ENCODE peak calls at places on chromosome 22, in five cellular contexts. A, I, Z, J and T are unnamed samples.

GRCh38 chr22:46788426-46789168 is 26.1 kb downstream of the TBC1D22A start:
- DNase-seq in A (no peak), I (no peak), Z (no peak), J (no peak), T (no peak)

GRCh38 chr22:26592368-26593015 is 2.6 kb upstream of the TPST2 start:
- DNase-seq in A (peak; percentile 65), I (peak; percentile 24), Z (no peak), J (no peak), T (no peak)

GRCh38 chr22:33853200-33854097 is 66.8 kb downstream of the LARGE1 start:
- DNase-seq in A (peak; percentile 90), I (no peak), Z (peak; percentile 64), J (peak; percentile 77), T (peak; percentile 31)

GRCh38 chr22:36344106-36344827 is 43.5 kb downstream of the MYH9 start:
- DNase-seq in A (no peak), I (no peak), Z (no peak), J (no peak), T (no peak)

GRCh38 chr22:38824587-38824986 is 19.2 kb downstream of the NPTXR start:
- DNase-seq in A (peak; percentile 78), I (no peak), Z (no peak), J (peak; percentile 66), T (peak; percentile 30)

GRCh38 chr22:21446128-21446826 is 20.9 kb upstream of the TMEM191C start:
- DNase-seq in A (no peak), I (no peak), Z (no peak), J (no peak), T (no peak)

GRCh38 chr22:49616356-49617231 is 211.1 kb downstream of the BRD1 start:
- DNase-seq in A (no peak), I (no peak), Z (no peak), J (no peak), T (no peak)

GRCh38 chr22:48490513-48491411 is 1336.9 kb downstream of the BRD1 start:
- DNase-seq in A (no peak), I (no peak), Z (no peak), J (no peak), T (no peak)

GRCh38 chr22:50732681-50733080 is 5.3 kb upstream of the ACR start:
- DNase-seq in A (no peak), I (no peak), Z (no peak), J (no peak), T (no peak)

GRCh38 chr22:17191163-17191562 is 28.1 kb downstream of the ADA2 start:
- DNase-seq in A (no peak), I (no peak), Z (no peak), J (no peak), T (no peak)

GRCh38 chr22:49600891-49601431 is 226.7 kb downstream of the BRD1 start:
- DNase-seq in A (peak; percentile 37), I (no peak), Z (no peak), J (no peak), T (no peak)

GRCh38 chr22:32331918-32332725 is 25.5 kb upstream of the RFPL3 start:
- DNase-seq in A (no peak), I (no peak), Z (no peak), J (peak; percentile 9), T (no peak)

GRCh38 chr22:49490692-49491091 is 337.0 kb downstream of the BRD1 start:
- DNase-seq in A (peak; percentile 68), I (no peak), Z (no peak), J (no peak), T (no peak)

GRCh38 chr22:39177791-39178190 is 25.3 kb upstream of the CBX7 start:
- DNase-seq in A (no peak), I (no peak), Z (no peak), J (no peak), T (no peak)

GRCh38 chr22:50196256-50196655 is 4.6 kb upstream of the SELENOO start:
- DNase-seq in A (no peak), I (no peak), Z (no peak), J (no peak), T (no peak)

GRCh38 chr22:27507066-27507715 is 294.4 kb downstream of the MN1 start:
- DNase-seq in A (no peak), I (no peak), Z (no peak), J (no peak), T (no peak)

GRCh38 chr22:50185384-50186087 is at the start of gene TRABD:
- DNase-seq in A (peak; percentile 90), I (peak; percentile 81), Z (peak; percentile 99), J (peak; percentile 90), T (peak; percentile 52)

GRCh38 chr22:38886333-38886732 is 14.3 kb upstream of the CBX6 start:
- DNase-seq in A (no peak), I (no peak), Z (no peak), J (no peak), T (no peak)

GRCh38 chr22:47248925-47249324 is 486.5 kb downstream of the TBC1D22A start:
- DNase-seq in A (no peak), I (no peak), Z (no peak), J (no peak), T (no peak)

GRCh38 chr22:22892096-22893052 is 4.8 kb downstream of the IGLL5 start:
- DNase-seq in A (no peak), I (no peak), Z (no peak), J (no peak), T (no peak)

GRCh38 chr22:46547179-46547882 is 9.9 kb upstream of the CELSR1 start:
- DNase-seq in A (no peak), I (no peak), Z (no peak), J (no peak), T (no peak)

GRCh38 chr22:37674248-37674647 is 1.2 kb upstream of the LGALS1 start:
- DNase-seq in A (no peak), I (no peak), Z (no peak), J (no peak), T (no peak)
- H3K4me3 ChIP-seq in A (no peak overlapping the region), I (no peak overlapping the region), Z (no peak overlapping the region), J (no peak overlapping the region), T (no peak overlapping the region)

DNA sequence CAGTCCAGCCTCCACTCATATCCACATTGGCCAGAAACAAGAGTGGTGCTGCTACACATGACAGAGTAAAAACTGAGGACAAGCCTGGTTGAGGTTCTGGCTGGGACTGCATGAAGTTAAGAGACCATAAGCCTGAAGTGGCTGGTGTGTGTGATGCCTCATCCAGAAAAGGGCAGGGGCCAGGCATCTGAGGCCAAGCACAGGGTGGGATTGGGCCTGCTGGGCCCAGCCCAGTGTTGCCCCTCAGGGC is 25.3 kb downstream of the ARVCF start:
- DNase-seq in A (no peak), I (no peak), Z (no peak), J (no peak), T (no peak)
- H3K4me3 ChIP-seq in A (no peak overlapping the region), I (no peak overlapping the region), Z (no peak overlapping the region), J (no peak overlapping the region), T (no peak overlapping the region)

DNA sequence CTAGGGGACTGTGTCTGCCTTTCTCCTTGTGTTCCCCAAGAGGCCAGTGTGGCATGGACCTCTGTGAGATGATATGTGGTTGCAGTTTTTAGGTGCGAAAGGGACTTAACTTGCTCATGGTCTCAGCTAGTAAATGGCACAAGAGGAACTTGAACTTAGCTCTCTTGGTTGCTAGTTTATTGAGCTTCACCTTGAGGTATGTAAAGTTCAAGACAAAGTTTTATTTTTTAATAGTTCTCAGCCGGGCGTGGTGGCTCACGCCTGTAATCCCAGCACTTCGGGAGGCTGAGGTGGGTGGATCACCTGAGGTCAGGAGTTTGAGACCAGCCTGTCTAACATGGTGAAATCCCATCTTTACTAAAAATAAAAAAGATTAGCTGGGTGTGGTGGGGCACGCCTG is 71.6 kb upstream of the SUSD2 start:
- DNase-seq in A (no peak), I (no peak), Z (no peak), J (no peak), T (no peak)
- H3K4me3 ChIP-seq in A (no peak overlapping the region), I (no peak overlapping the region), Z (no peak overlapping the region), J (no peak overlapping the region), T (no peak overlapping the region)

GRCh38 chr22:43477966-43478365 is 66.2 kb downstream of the MPPED1 start:
- DNase-seq in A (no peak), I (no peak), Z (no peak), J (no peak), T (no peak)
- H3K4me3 ChIP-seq in A (no peak overlapping the region), I (no peak overlapping the region), Z (no peak overlapping the region), J (no peak overlapping the region), T (no peak overlapping the region)

GRCh38 chr22:45407793-45408192 is 5.6 kb downstream of the SMC1B start:
- DNase-seq in A (no peak), I (no peak), Z (no peak), J (no peak), T (no peak)

GRCh38 chr22:45418770-45419138 is 5.3 kb downstream of the RIBC2 start:
- DNase-seq in A (no peak), I (no peak), Z (no peak), J (no peak), T (no peak)

GRCh38 chr22:45418056-45418769 is 4.7 kb downstream of the RIBC2 start:
- DNase-seq in A (no peak), I (no peak), Z (no peak), J (no peak), T (no peak)

GRCh38 chr22:45413368-45414211 is at the start of the genes RIBC2 and SMC1B:
- DNase-seq in A (peak; percentile 92), I (peak; percentile 75), Z (no peak), J (peak; percentile 76), T (no peak)

DNA sequence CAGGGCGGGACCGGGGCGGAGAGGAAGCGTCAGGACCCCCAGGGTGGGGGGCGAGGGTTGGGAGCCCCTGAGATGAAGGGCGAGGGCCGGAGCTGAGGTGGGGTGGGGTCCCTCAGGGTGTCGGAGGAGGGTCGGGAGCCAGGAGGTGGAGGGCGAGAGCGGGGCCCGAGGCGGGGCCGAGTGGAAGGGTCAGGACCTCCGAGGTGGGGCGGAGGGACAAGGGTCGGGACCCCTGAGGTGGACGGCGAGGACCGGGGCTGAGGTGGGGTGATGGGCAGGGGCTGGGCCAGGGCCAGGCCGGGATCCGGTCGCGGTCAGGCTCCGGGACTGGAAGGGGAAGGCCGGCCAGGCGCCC is 409 bp downstream of the SMC1B start:
- DNase-seq in A (no peak), I (no peak), Z (no peak), J (no peak), T (no peak)
- H3K4me3 ChIP-seq in A (no peak overlapping the region), I (peak overlapping the region; percentile 55), Z (no peak overlapping the region), J (no peak overlapping the region), T (no peak overlapping the region)

DNA sequence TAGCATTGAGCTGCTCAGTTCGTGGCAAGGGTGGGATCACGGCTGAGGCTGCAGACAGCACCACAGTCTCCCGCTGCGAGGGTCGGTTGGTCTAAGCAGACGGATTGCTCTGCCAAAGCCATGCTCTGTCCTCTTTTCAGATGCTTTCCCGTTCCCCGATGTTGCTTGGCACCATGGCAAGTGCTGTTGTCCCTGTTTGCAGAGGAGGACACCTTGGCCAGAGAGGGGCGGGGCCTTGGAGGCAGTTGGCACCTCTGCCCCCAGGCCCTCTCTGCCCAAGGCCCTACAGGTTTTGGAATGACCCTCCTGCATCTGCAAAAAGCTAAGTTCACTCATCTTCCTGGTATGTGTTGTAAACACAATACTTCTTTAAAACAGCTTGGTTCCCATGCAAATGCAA is 11.6 kb downstream of the CCDC157 start:
- DNase-seq in A (no peak), I (no peak), Z (no peak), J (no peak), T (no peak)
- H3K4me3 ChIP-seq in A (no peak overlapping the region), I (no peak overlapping the region), Z (no peak overlapping the region), J (no peak overlapping the region), T (no peak overlapping the region)

GRCh38 chr22:45105281-45105700 is 58.4 kb upstream of the NUP50 start:
- DNase-seq in A (no peak), I (no peak), Z (no peak), J (no peak), T (peak; percentile 88)
- H3K4me3 ChIP-seq in A (no peak overlapping the region), I (no peak overlapping the region), Z (no peak overlapping the region), J (no peak overlapping the region), T (peak overlapping the region; percentile 13)